ENCODE peak calls at places on chromosomes 13 and 19, in four cellular contexts. M, K, P and B are unnamed samples.

GRCh38 chr13:46743191-46743590 is 53.8 kb downstream of the ESD start:
- DNase-seq in M (no peak), K (no peak), P (no peak), B (no peak)

GRCh38 chr13:75250526-75251183 is 231.3 kb downstream of the TBC1D4 start:
- DNase-seq in M (no peak), K (no peak), P (no peak), B (no peak)

GRCh38 chr13:43981091-43981490 is 101.4 kb downstream of the LACC1 start:
- DNase-seq in M (no peak), K (no peak), P (no peak), B (no peak)

GRCh38 chr13:34216251-34216650 is 398.3 kb downstream of the RFC3 start:
- DNase-seq in M (no peak), K (no peak), P (no peak), B (no peak)

GRCh38 chr19:38452430-38453366 is 19.2 kb downstream of the RYR1 start:
- DNase-seq in M (peak; percentile 58), K (no peak), P (no peak), B (no peak)

GRCh38 chr19:46404039-46404883 is 9.1 kb downstream of the CCDC8 start:
- DNase-seq in M (peak; percentile 90), K (no peak), P (no peak), B (no peak)

GRCh38 chr19:44072543-44073401 is 813 bp downstream of the ZNF284 start:
- DNase-seq in M (no peak), K (no peak), P (no peak), B (no peak)

GRCh38 chr13:39349391-39349790 is 253.6 kb downstream of the LHFPL6 start:
- DNase-seq in M (no peak), K (no peak), P (no peak), B (no peak)

GRCh38 chr13:24341439-24341838 is 32.1 kb downstream of the C1QTNF9 start:
- DNase-seq in M (no peak), K (no peak), P (no peak), B (no peak)

GRCh38 chr13:20553309-20553708 is 13.6 kb upstream of the IFT88 start:
- DNase-seq in M (no peak), K (no peak), P (no peak), B (no peak)

GRCh38 chr13:48859168-48860105 is 116.3 kb upstream of the FNDC3A start:
- DNase-seq in M (no peak), K (no peak), P (no peak), B (no peak)

GRCh38 chr13:49042476-49042875 is 66.8 kb downstream of the FNDC3A start:
- DNase-seq in M (no peak), K (no peak), P (no peak), B (no peak)

GRCh38 chr19:5969476-5969875 is 8.5 kb downstream of the RANBP3 start:
- DNase-seq in M (peak; percentile 17), K (no peak), P (no peak), B (no peak)

GRCh38 chr19:2329162-2329505 is 650 bp downstream of the SPPL2B start:
- DNase-seq in M (no peak), K (no peak), P (no peak), B (no peak)

GRCh38 chr13:112532837-112533745 is 54.9 kb downstream of the TUBGCP3 start:
- DNase-seq in M (no peak), K (no peak), P (peak; percentile 42), B (peak; percentile 28)

GRCh38 chr13:19182536-19182935 is 912 bp upstream of the TUBA3C start:
- DNase-seq in M (no peak), K (no peak), P (no peak), B (no peak)

GRCh38 chr19:1070576-1070930 is 3.6 kb downstream of the ARHGAP45 start:
- DNase-seq in M (no peak), K (no peak), P (no peak), B (peak; percentile 27)

GRCh38 chr13:19862511-19863313 is 737 bp downstream of the ZMYM5 start:
- DNase-seq in M (no peak), K (peak; percentile 55), P (peak; percentile 47), B (peak; percentile 63)

GRCh38 chr13:78121459-78122348 is 203.1 kb upstream of the EDNRB start:
- DNase-seq in M (peak; percentile 72), K (no peak), P (peak; percentile 28), B (peak; percentile 28)

GRCh38 chr19:34733266-34733825 is 697 bp upstream of the ZNF181 start:
- DNase-seq in M (no peak), K (no peak), P (no peak), B (peak; percentile 3)

GRCh38 chr13:89950225-89950624 is 1397.3 kb upstream of the MIR17HG start:
- DNase-seq in M (no peak), K (no peak), P (no peak), B (no peak)

GRCh38 chr13:57925250-57925649 is 293.7 kb downstream of the PCDH17 start:
- DNase-seq in M (no peak), K (no peak), P (no peak), B (no peak)

GRCh38 chr19:50795665-50796073 is 5.5 kb downstream of the ACP4 start:
- DNase-seq in M (no peak), K (no peak), P (no peak), B (no peak)

GRCh38 chr13:106047859-106048258 is 487.6 kb downstream of the EFNB2 start:
- DNase-seq in M (no peak), K (no peak), P (no peak), B (no peak)

GRCh38 chr19:54297759-54298305 is 15.1 kb downstream of the LILRA5 start:
- DNase-seq in M (no peak), K (no peak), P (no peak), B (no peak)

GRCh38 chr13:80454245-80454644 is 113.3 kb upstream of the SPRY2 start:
- DNase-seq in M (no peak), K (no peak), P (no peak), B (no peak)

GRCh38 chr13:23749288-23749880 is 139.8 kb downstream of the MIPEP start:
- DNase-seq in M (no peak), K (no peak), P (no peak), B (no peak)

GRCh38 chr19:19554074-19555023 is 16.3 kb downstream of the CILP2 start:
- DNase-seq in M (no peak), K (peak; percentile 73), P (no peak), B (peak; percentile 33)

GRCh38 chr19:32372726-32373613 is 27.6 kb downstream of the ZNF507 start:
- DNase-seq in M (no peak), K (no peak), P (no peak), B (no peak)

GRCh38 chr13:67221630-67222226 is 8.4 kb downstream of the PCDH9 start:
- DNase-seq in M (no peak), K (no peak), P (no peak), B (no peak)

GRCh38 chr13:43405457-43405856 is 381.3 kb downstream of the ENOX1 start:
- DNase-seq in M (no peak), K (no peak), P (no peak), B (no peak)

GRCh38 chr19:50779504-50780457 is 9.5 kb downstream of the GPR32 start:
- DNase-seq in M (no peak), K (no peak), P (no peak), B (no peak)

GRCh38 chr19:33998739-33999345 is 173.5 kb upstream of the LSM14A start:
- DNase-seq in M (no peak), K (no peak), P (no peak), B (no peak)

GRCh38 chr13:38385152-38385891 is 35.7 kb downstream of the UFM1 start:
- DNase-seq in M (no peak), K (no peak), P (no peak), B (no peak)

DNA sequence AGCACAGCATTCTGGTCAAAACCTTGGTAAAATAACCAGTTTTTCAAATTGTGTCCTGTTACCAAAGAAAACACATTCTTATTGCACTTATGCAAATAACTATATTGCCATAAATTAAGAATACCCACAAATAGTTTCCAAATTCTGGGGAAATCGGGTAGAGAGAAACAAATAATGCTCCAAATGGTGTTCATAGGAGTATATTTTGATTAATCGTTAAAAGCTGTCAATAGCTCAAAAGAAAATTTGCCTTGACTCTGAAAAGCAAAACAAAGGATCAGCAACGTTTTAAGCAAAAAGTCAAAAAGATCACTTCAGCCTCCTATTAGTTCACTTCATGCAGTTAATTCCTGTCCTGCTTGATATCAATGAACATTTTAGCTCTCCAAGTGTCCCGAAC is 22.2 kb upstream of the CEACAM21 start:
- DNase-seq in M (no peak), K (no peak), P (no peak), B (no peak)
- H3K4me1 ChIP-seq in M (no peaks in the 10 kb centered on the region), K (peaks cover 54% of the 10 kb centered on the region), P (peaks cover 48% of the 10 kb centered on the region), B (peaks cover 56% of the 10 kb centered on the region)

DNA sequence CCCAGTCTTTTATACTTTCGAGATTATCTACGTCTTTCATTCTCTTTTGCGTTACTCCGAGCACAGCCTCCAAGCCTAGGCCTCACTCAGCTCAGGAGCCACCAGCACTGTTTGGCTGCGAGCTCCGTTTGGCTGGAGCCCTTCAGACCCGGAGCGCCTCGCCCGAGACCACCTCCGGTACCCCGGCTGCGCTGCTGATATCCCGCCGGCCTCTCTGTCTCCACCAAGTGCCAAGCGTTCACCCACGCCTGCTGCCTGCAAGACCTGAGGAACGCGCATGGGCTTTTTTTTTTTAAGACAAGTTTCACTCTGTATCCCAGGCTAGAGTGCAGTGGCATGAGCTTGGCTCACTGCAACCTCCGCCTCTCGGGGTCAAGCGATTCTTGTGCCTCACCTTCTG is 14.1 kb upstream of the ZNF177 start:
- DNase-seq in M (peak; percentile 22), K (no peak), P (no peak), B (no peak)
- H3K9me3 ChIP-seq in M (peaks cover 10% of the 10 kb centered on the region), K (peaks cover 81% of the 10 kb centered on the region), P (peaks cover 45% of the 10 kb centered on the region), B (peaks cover 61% of the 10 kb centered on the region)

GRCh38 chr13:98592353-98592740 is 15.4 kb upstream of the STK24 start:
- DNase-seq in M (no peak), K (no peak), P (no peak), B (no peak)

GRCh38 chr13:98595134-98595533 is 18.2 kb upstream of the STK24 start:
- DNase-seq in M (no peak), K (no peak), P (no peak), B (no peak)

GRCh38 chr13:98599502-98600328 is 22.8 kb upstream of the STK24 start:
- DNase-seq in M (no peak), K (no peak), P (no peak), B (no peak)

DNA sequence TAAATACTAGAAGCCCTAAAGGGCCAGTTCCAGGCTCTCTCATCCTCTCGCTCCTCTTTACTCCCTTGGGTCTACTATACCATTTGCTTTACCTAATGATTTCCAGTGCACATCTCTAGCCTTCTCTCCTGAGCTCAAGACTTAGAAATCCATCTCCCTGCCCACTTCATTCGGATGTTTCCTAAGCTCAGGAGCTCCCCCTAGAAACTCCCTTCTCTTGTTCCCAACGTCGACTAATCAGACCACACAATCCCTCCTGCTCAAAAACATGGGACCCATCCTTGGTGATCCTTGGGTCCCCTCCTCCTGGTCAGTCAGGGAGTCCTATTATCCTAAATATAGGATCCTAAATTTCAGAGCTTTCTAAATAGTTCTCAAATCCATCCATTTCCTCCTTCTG is 21.1 kb upstream of the STK24 start:
- DNase-seq in M (no peak), K (no peak), P (no peak), B (no peak)
- H3K4me1 ChIP-seq in M (no peaks in the 10 kb centered on the region), K (no peaks in the 10 kb centered on the region), P (no peaks in the 10 kb centered on the region), B (no peaks in the 10 kb centered on the region)

GRCh38 chr19:11783767-11784166 is 14.6 kb upstream of the ZNF491 start:
- DNase-seq in M (no peak), K (no peak), P (no peak), B (no peak)
- H3K9me3 ChIP-seq in M (peaks cover 7% of the 10 kb centered on the region), K (peaks cover 89% of the 10 kb centered on the region), P (peaks cover 46% of the 10 kb centered on the region), B (peaks cover 56% of the 10 kb centered on the region)

DNA sequence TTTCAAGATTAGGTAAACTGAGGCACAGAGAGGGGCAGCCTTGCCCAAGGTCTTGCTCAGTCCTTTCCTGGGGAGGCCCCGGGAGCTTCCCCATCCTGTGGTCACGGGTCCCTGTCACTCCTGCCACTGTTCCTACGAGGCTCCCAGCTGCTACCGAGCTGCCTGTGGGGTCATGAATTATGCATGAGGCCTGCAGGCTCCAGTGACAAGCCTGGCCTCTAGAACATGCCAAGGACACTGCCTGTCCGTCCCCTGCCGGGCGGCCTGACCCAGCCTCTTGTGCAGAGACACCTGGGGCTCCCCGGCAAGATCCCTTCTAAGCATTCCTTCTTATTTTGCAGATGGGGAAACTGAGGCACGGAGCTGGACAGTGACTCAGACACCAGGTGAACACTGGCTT is 2.7 kb downstream of the FCHO1 start:
- DNase-seq in M (peak; percentile 23), K (no peak), P (no peak), B (no peak)
- H3K4me1 ChIP-seq in M (no peaks in the 10 kb centered on the region), K (peaks cover 25% of the 10 kb centered on the region), P (peaks cover 56% of the 10 kb centered on the region), B (peaks cover 49% of the 10 kb centered on the region)